ENCODE peak calls at places on chromosome 21, in seven cellular contexts. One of them, this sample, is unnamed.

GRCh38 chr21:34799092-34799491 is 130.3 kb downstream of the CLIC6 start:
- DNase-seq in fibroblast of pulmonary artery: no peak
- DNase-seq in Peyer's patch: no peak
- DNase-seq in activated CD8-positive, alpha-beta T cell treated with anti-CD3 and anti-CD28 coated beads for 36 hours: no peak
- DNase-seq in GM10248: no peak
- DNase-seq in mucosa of descending colon: no peak
- DNase-seq in GM12878: no peak
- DNase-seq in this sample: no peak

GRCh38 chr21:36113647-36114428 is 21.0 kb upstream of the CBR3 start:
- DNase-seq in fibroblast of pulmonary artery: no peak
- DNase-seq in Peyer's patch: peak
- DNase-seq in activated CD8-positive, alpha-beta T cell treated with anti-CD3 and anti-CD28 coated beads for 36 hours: peak
- DNase-seq in GM10248: no peak
- DNase-seq in mucosa of descending colon: peak
- DNase-seq in GM12878: no peak
- DNase-seq in this sample: no peak

GRCh38 chr21:34511787-34512451 is at the start of gene KCNE1:
- DNase-seq in fibroblast of pulmonary artery: peak
- DNase-seq in Peyer's patch: no peak
- DNase-seq in activated CD8-positive, alpha-beta T cell treated with anti-CD3 and anti-CD28 coated beads for 36 hours: no peak
- DNase-seq in GM10248: no peak
- DNase-seq in mucosa of descending colon: peak
- DNase-seq in GM12878: no peak
- DNase-seq in this sample: no peak

GRCh38 chr21:45390831-45391742 is 13.9 kb upstream of the COL18A1 start:
- DNase-seq in fibroblast of pulmonary artery: no peak
- DNase-seq in Peyer's patch: no peak
- DNase-seq in activated CD8-positive, alpha-beta T cell treated with anti-CD3 and anti-CD28 coated beads for 36 hours: no peak
- DNase-seq in GM10248: no peak
- DNase-seq in mucosa of descending colon: peak
- DNase-seq in GM12878: no peak
- DNase-seq in this sample: no peak

GRCh38 chr21:41346758-41347157 is 15.1 kb upstream of the MX2 start:
- DNase-seq in fibroblast of pulmonary artery: no peak
- DNase-seq in Peyer's patch: no peak
- DNase-seq in activated CD8-positive, alpha-beta T cell treated with anti-CD3 and anti-CD28 coated beads for 36 hours: no peak
- DNase-seq in GM10248: no peak
- DNase-seq in mucosa of descending colon: no peak
- DNase-seq in GM12878: no peak
- DNase-seq in this sample: no peak

GRCh38 chr21:28805885-28806284 is 186.8 kb downstream of the LTN1 start:
- DNase-seq in fibroblast of pulmonary artery: peak
- DNase-seq in Peyer's patch: no peak
- DNase-seq in activated CD8-positive, alpha-beta T cell treated with anti-CD3 and anti-CD28 coated beads for 36 hours: no peak
- DNase-seq in GM10248: no peak
- DNase-seq in mucosa of descending colon: no peak
- DNase-seq in GM12878: no peak
- DNase-seq in this sample: no peak

GRCh38 chr21:34544032-34544496 is 32.1 kb upstream of the KCNE1 start:
- DNase-seq in fibroblast of pulmonary artery: peak
- DNase-seq in Peyer's patch: peak
- DNase-seq in activated CD8-positive, alpha-beta T cell treated with anti-CD3 and anti-CD28 coated beads for 36 hours: peak
- DNase-seq in GM10248: no peak
- DNase-seq in mucosa of descending colon: no peak
- DNase-seq in GM12878: no peak
- DNase-seq in this sample: no peak

GRCh38 chr21:43825936-43826622 is 36.7 kb downstream of the RRP1 start:
- DNase-seq in fibroblast of pulmonary artery: no peak
- DNase-seq in Peyer's patch: no peak
- DNase-seq in activated CD8-positive, alpha-beta T cell treated with anti-CD3 and anti-CD28 coated beads for 36 hours: no peak
- DNase-seq in GM10248: no peak
- DNase-seq in mucosa of descending colon: no peak
- DNase-seq in GM12878: no peak
- DNase-seq in this sample: no peak

GRCh38 chr21:31514598-31514997 is 144.9 kb upstream of the SOD1 start:
- DNase-seq in fibroblast of pulmonary artery: no peak
- DNase-seq in Peyer's patch: no peak
- DNase-seq in activated CD8-positive, alpha-beta T cell treated with anti-CD3 and anti-CD28 coated beads for 36 hours: no peak
- DNase-seq in GM10248: no peak
- DNase-seq in mucosa of descending colon: no peak
- DNase-seq in GM12878: no peak
- DNase-seq in this sample: no peak
- TF ChIP-seq CTCF in fibroblast of pulmonary artery: no peak
- TF ChIP-seq CTCF in Peyer's patch: no peak
- TF ChIP-seq CTCF in activated CD8-positive, alpha-beta T cell treated with anti-CD3 and anti-CD28 coated beads for 36 hours: no peak
- TF ChIP-seq CTCF in GM10248: no peak
- TF ChIP-seq CTCF in mucosa of descending colon: no peak
- TF ChIP-seq CTCF in GM12878: no peak
- TF ChIP-seq CTCF in this sample: no peak

GRCh38 chr21:33480481-33481103 is 818 bp upstream of the TMEM50B start:
- DNase-seq in fibroblast of pulmonary artery: no peak
- DNase-seq in Peyer's patch: no peak
- DNase-seq in activated CD8-positive, alpha-beta T cell treated with anti-CD3 and anti-CD28 coated beads for 36 hours: no peak
- DNase-seq in GM10248: no peak
- DNase-seq in mucosa of descending colon: no peak
- DNase-seq in GM12878: no peak
- DNase-seq in this sample: no peak
- TF ChIP-seq CTCF in fibroblast of pulmonary artery: no peak
- TF ChIP-seq CTCF in Peyer's patch: no peak
- TF ChIP-seq CTCF in activated CD8-positive, alpha-beta T cell treated with anti-CD3 and anti-CD28 coated beads for 36 hours: no peak
- TF ChIP-seq CTCF in GM10248: no peak
- TF ChIP-seq CTCF in mucosa of descending colon: no peak
- TF ChIP-seq CTCF in GM12878: no peak
- TF ChIP-seq CTCF in this sample: peak

DNA sequence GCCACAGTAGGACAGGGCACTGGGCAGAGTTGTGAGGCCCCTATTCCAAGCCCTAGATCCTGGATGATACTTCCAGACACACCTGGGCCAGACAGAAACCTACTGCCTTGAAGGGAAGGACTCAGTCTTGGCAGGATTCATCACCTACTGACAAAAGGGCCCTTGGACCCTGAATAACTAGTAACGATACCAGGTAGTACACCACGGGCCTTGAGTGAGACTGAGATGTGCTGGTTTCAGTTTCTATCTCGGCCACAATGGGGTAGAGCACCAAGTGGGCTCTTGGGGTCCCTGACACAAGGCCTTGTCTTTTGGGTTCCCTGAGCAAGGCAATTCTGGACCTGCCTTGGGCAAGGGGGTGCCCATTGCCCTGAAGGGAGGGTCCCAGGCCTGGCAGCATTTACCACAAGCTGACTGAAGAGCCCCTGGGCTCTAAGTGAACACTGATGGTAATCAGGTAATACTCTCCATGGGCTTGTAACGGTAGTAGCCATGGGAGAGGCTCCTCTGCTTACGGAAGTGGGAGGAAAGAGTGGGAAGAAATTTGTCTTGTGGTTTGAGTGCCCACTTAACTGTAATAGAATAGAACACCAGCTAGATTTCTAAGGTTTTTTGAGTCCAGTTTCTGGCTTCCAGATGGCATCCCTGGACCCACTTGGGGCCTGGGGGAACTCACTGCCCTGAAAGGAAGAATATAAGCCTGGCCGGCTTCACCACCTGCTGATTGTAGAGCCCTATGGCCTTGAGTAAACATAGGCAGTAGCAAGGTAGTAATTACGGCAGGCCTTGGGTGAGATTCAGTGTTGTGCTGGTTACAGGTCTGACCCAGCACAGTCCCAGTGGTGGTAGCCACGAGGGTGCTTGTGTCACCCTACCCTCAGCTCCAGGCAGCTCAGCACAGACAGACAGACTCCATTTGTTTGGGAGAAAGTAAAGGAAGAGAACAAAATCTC is 58.5 kb downstream of the WDR4 start:
- DNase-seq in fibroblast of pulmonary artery: no peak
- DNase-seq in Peyer's patch: no peak
- DNase-seq in activated CD8-positive, alpha-beta T cell treated with anti-CD3 and anti-CD28 coated beads for 36 hours: no peak
- DNase-seq in GM10248: no peak
- DNase-seq in mucosa of descending colon: no peak
- DNase-seq in GM12878: no peak
- DNase-seq in this sample: no peak
- TF ChIP-seq CTCF in fibroblast of pulmonary artery: no peak
- TF ChIP-seq CTCF in Peyer's patch: no peak
- TF ChIP-seq CTCF in activated CD8-positive, alpha-beta T cell treated with anti-CD3 and anti-CD28 coated beads for 36 hours: no peak
- TF ChIP-seq CTCF in GM10248: no peak
- TF ChIP-seq CTCF in mucosa of descending colon: no peak
- TF ChIP-seq CTCF in GM12878: no peak
- TF ChIP-seq CTCF in this sample: no peak

GRCh38 chr21:37770496-37770895 is 145.8 kb downstream of the KCNJ6 start:
- DNase-seq in fibroblast of pulmonary artery: no peak
- DNase-seq in Peyer's patch: no peak
- DNase-seq in activated CD8-positive, alpha-beta T cell treated with anti-CD3 and anti-CD28 coated beads for 36 hours: no peak
- DNase-seq in GM10248: no peak
- DNase-seq in mucosa of descending colon: no peak
- DNase-seq in GM12878: no peak
- DNase-seq in this sample: no peak
- TF ChIP-seq CTCF in fibroblast of pulmonary artery: no peak
- TF ChIP-seq CTCF in Peyer's patch: no peak
- TF ChIP-seq CTCF in activated CD8-positive, alpha-beta T cell treated with anti-CD3 and anti-CD28 coated beads for 36 hours: no peak
- TF ChIP-seq CTCF in GM10248: no peak
- TF ChIP-seq CTCF in mucosa of descending colon: no peak
- TF ChIP-seq CTCF in GM12878: no peak
- TF ChIP-seq CTCF in this sample: no peak

GRCh38 chr21:30268608-30269197 is 14.0 kb downstream of the KRTAP24-1 start:
- DNase-seq in fibroblast of pulmonary artery: peak
- DNase-seq in Peyer's patch: no peak
- DNase-seq in activated CD8-positive, alpha-beta T cell treated with anti-CD3 and anti-CD28 coated beads for 36 hours: no peak
- DNase-seq in GM10248: no peak
- DNase-seq in mucosa of descending colon: no peak
- DNase-seq in GM12878: no peak
- DNase-seq in this sample: no peak
- TF ChIP-seq CTCF in fibroblast of pulmonary artery: peak
- TF ChIP-seq CTCF in Peyer's patch: no peak
- TF ChIP-seq CTCF in activated CD8-positive, alpha-beta T cell treated with anti-CD3 and anti-CD28 coated beads for 36 hours: peak
- TF ChIP-seq CTCF in GM10248: no peak
- TF ChIP-seq CTCF in mucosa of descending colon: no peak
- TF ChIP-seq CTCF in GM12878: peak
- TF ChIP-seq CTCF in this sample: no peak

GRCh38 chr21:26169061-26169610 is 1.4 kb downstream of the APP start:
- DNase-seq in fibroblast of pulmonary artery: peak
- DNase-seq in Peyer's patch: peak
- DNase-seq in activated CD8-positive, alpha-beta T cell treated with anti-CD3 and anti-CD28 coated beads for 36 hours: peak
- DNase-seq in GM10248: peak
- DNase-seq in mucosa of descending colon: peak
- DNase-seq in GM12878: peak
- DNase-seq in this sample: no peak

GRCh38 chr21:26171310-26172100 is 935 bp upstream of the APP start:
- DNase-seq in fibroblast of pulmonary artery: no peak
- DNase-seq in Peyer's patch: no peak
- DNase-seq in activated CD8-positive, alpha-beta T cell treated with anti-CD3 and anti-CD28 coated beads for 36 hours: no peak
- DNase-seq in GM10248: no peak
- DNase-seq in mucosa of descending colon: no peak
- DNase-seq in GM12878: no peak
- DNase-seq in this sample: no peak

GRCh38 chr21:26167593-26167992 is 3.0 kb downstream of the APP start:
- DNase-seq in fibroblast of pulmonary artery: no peak
- DNase-seq in Peyer's patch: no peak
- DNase-seq in activated CD8-positive, alpha-beta T cell treated with anti-CD3 and anti-CD28 coated beads for 36 hours: no peak
- DNase-seq in GM10248: no peak
- DNase-seq in mucosa of descending colon: no peak
- DNase-seq in GM12878: no peak
- DNase-seq in this sample: no peak

GRCh38 chr21:26169611-26170470 is 729 bp downstream of the APP start:
- DNase-seq in fibroblast of pulmonary artery: peak
- DNase-seq in Peyer's patch: peak
- DNase-seq in activated CD8-positive, alpha-beta T cell treated with anti-CD3 and anti-CD28 coated beads for 36 hours: peak
- DNase-seq in GM10248: peak
- DNase-seq in mucosa of descending colon: peak
- DNase-seq in GM12878: no peak
- DNase-seq in this sample: peak

DNA sequence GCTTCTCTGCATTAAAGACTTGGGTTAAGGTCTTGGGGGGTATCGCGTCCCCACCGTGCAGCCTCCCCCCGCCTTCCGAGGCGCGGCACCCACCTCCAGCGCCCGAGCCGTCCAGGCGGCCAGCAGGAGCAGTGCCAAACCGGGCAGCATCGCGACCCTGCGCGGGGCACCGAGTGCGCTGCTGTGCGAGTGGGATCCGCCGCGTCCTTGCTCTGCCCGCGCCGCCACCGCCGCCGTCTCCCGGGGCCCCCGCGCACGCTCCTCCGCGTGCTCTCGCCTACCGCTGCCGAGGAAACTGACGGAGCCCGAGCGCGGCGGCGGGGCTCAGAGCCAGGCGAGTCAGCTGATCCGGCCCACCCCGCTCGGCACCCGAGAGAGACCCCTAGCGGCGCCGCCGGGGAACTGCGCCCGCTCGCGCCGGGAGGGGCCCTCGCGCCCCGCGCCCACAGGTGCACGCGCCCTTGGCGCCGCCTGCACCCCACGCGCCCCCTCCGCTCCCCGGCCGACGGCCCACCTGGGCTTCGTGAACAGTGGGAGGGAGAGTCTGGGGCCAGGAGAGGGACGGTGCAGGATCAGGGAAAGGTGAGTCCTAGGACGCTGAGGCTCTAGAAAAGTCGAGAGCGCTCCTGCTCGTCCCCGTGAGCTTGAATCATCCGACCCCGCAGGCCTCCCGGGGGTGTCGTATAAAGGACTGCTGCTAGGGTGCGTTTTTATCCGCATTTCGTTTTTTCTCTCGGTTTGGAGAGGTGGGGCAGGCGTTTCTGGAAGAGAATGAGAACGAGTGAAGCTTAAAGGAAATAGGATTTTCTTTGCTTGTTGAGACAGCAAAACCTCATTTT is at the start of gene APP:
- DNase-seq in fibroblast of pulmonary artery: peak
- DNase-seq in Peyer's patch: peak
- DNase-seq in activated CD8-positive, alpha-beta T cell treated with anti-CD3 and anti-CD28 coated beads for 36 hours: peak
- DNase-seq in GM10248: peak
- DNase-seq in mucosa of descending colon: peak
- DNase-seq in GM12878: no peak
- DNase-seq in this sample: peak
- TF ChIP-seq CTCF in fibroblast of pulmonary artery: peak
- TF ChIP-seq CTCF in Peyer's patch: peak
- TF ChIP-seq CTCF in activated CD8-positive, alpha-beta T cell treated with anti-CD3 and anti-CD28 coated beads for 36 hours: peak
- TF ChIP-seq CTCF in GM10248: peak
- TF ChIP-seq CTCF in mucosa of descending colon: peak
- TF ChIP-seq CTCF in GM12878: peak
- TF ChIP-seq CTCF in this sample: peak

GRCh38 chr21:30126575-30126974 is 40.0 kb downstream of the CLDN17 start:
- DNase-seq in fibroblast of pulmonary artery: no peak
- DNase-seq in Peyer's patch: no peak
- DNase-seq in activated CD8-positive, alpha-beta T cell treated with anti-CD3 and anti-CD28 coated beads for 36 hours: no peak
- DNase-seq in GM10248: no peak
- DNase-seq in mucosa of descending colon: no peak
- DNase-seq in GM12878: no peak
- DNase-seq in this sample: no peak
- TF ChIP-seq CTCF in fibroblast of pulmonary artery: no peak
- TF ChIP-seq CTCF in Peyer's patch: no peak
- TF ChIP-seq CTCF in activated CD8-positive, alpha-beta T cell treated with anti-CD3 and anti-CD28 coated beads for 36 hours: no peak
- TF ChIP-seq CTCF in GM10248: no peak
- TF ChIP-seq CTCF in mucosa of descending colon: no peak
- TF ChIP-seq CTCF in GM12878: no peak
- TF ChIP-seq CTCF in this sample: no peak

This sample was measured in natural killer cell.